ENCODE peak calls at places on chromosomes 5 and 9, in seven cellular contexts. Q is uterus, C is progenitor cell of endocrine pancreas, Y is foreskin fibroblast, D is mammary epithelial cell, F is neural crest cell, S is NCI-H2081. N is an unnamed sample.

GRCh38 chr5:53438079-53438478 is 42.4 kb upstream of the FST start:
- DNase-seq in Q (no peak), C (no peak), Y (no peak), D (no peak), F (no peak), S (no peak), N (no peak)

GRCh38 chr9:72315089-72315509 is 49.9 kb downstream of the ZFAND5 start:
- DNase-seq in Q (peak), C (no peak), Y (no peak), D (peak), F (no peak), S (peak), N (no peak)

GRCh38 chr9:107624216-107624948 is 134.8 kb upstream of the KLF4 start:
- DNase-seq in Q (peak), C (no peak), Y (peak), D (peak), F (no peak), S (no peak), N (no peak)

GRCh38 chr9:18347381-18348084 is 126.4 kb upstream of the ADAMTSL1 start:
- DNase-seq in Q (no peak), C (no peak), Y (no peak), D (no peak), F (no peak), S (no peak), N (no peak)

GRCh38 chr9:129280236-129281231 is 102.5 kb upstream of the IER5L start:
- DNase-seq in Q (no peak), C (no peak), Y (no peak), D (no peak), F (no peak), S (no peak), N (peak)

GRCh38 chr5:173498286-173498685 is 118.2 kb downstream of the BOD1 start:
- DNase-seq in Q (no peak), C (no peak), Y (peak), D (no peak), F (no peak), S (no peak), N (peak)

GRCh38 chr5:14173419-14174234 is 30.5 kb downstream of the TRIO start:
- DNase-seq in Q (no peak), C (no peak), Y (peak), D (no peak), F (no peak), S (no peak), N (no peak)

GRCh38 chr9:128159073-128159783 is 837 bp upstream of the BBLN start:
- DNase-seq in Q (peak), C (no peak), Y (no peak), D (no peak), F (no peak), S (no peak), N (no peak)

GRCh38 chr9:134373269-134373668 is 47.0 kb downstream of the RXRA start:
- DNase-seq in Q (no peak), C (no peak), Y (no peak), D (no peak), F (no peak), S (no peak), N (no peak)

GRCh38 chr9:11269036-11269435 is 656.2 kb upstream of the PTPRD start:
- DNase-seq in Q (no peak), C (no peak), Y (no peak), D (peak), F (no peak), S (no peak), N (no peak)

GRCh38 chr9:136202449-136203405 is 2.2 kb downstream of the LHX3 start:
- DNase-seq in Q (no peak), C (no peak), Y (no peak), D (no peak), F (no peak), S (no peak), N (no peak)

GRCh38 chr5:84298628-84299027 is 86.1 kb downstream of the EDIL3 start:
- DNase-seq in Q (no peak), C (no peak), Y (no peak), D (no peak), F (no peak), S (no peak), N (no peak)

GRCh38 chr5:127572930-127573329 is 55.5 kb downstream of the PRRC1 start:
- DNase-seq in Q (no peak), C (no peak), Y (no peak), D (no peak), F (no peak), S (no peak), N (no peak)

GRCh38 chr9:78676623-78677022 is 379.7 kb downstream of the PSAT1 start:
- DNase-seq in Q (no peak), C (no peak), Y (peak), D (no peak), F (no peak), S (no peak), N (no peak)

GRCh38 chr5:179310439-179311090 is 34.7 kb downstream of the ADAMTS2 start:
- DNase-seq in Q (peak), C (no peak), Y (no peak), D (no peak), F (no peak), S (no peak), N (no peak)

GRCh38 chr5:31809037-31809910 is 170.3 kb downstream of the PDZD2 start:
- DNase-seq in Q (peak), C (peak), Y (peak), D (peak), F (peak), S (peak), N (peak)

GRCh38 chr5:111367081-111367480 is 142.9 kb downstream of the CAMK4 start:
- DNase-seq in Q (no peak), C (no peak), Y (no peak), D (peak), F (no peak), S (no peak), N (no peak)

GRCh38 chr9:20207161-20207560 is 415.1 kb downstream of the MLLT3 start:
- DNase-seq in Q (no peak), C (no peak), Y (peak), D (no peak), F (no peak), S (no peak), N (no peak)

GRCh38 chr9:131094015-131094414 is 2.3 kb upstream of the AIF1L start:
- DNase-seq in Q (no peak), C (no peak), Y (no peak), D (no peak), F (no peak), S (no peak), N (no peak)

GRCh38 chr9:129898205-129898604 is 62.9 kb downstream of the USP20 start:
- DNase-seq in Q (no peak), C (no peak), Y (no peak), D (no peak), F (no peak), S (no peak), N (no peak)

GRCh38 chr9:114397219-114397847 is 9.6 kb upstream of the AKNA start:
- DNase-seq in Q (no peak), C (no peak), Y (no peak), D (no peak), F (no peak), S (no peak), N (no peak)

GRCh38 chr5:74124826-74125225 is 498.8 kb downstream of the ARHGEF28 start:
- DNase-seq in Q (no peak), C (no peak), Y (no peak), D (no peak), F (no peak), S (no peak), N (no peak)

N was measured in H1.